ENCODE peak calls at places on chromosomes 16 and 17, in ten cellular contexts. T is HCT116, V is heart left ventricle, F is esophagus squamous epithelium, K is neural progenitor cell, O is mammary epithelial cell, M is mesendoderm, X is GM23248, L is GM23338, U is body of pancreas. D is an unnamed sample.

GRCh38 chr17:13851889-13852288 is 217.4 kb upstream of the COX10 start:
- DNase-seq in T (no peak), U (no peak), X (no peak), V (no peak), O (no peak), L (no peak), M (no peak), K (no peak), F (no peak), D (no peak)

GRCh38 chr16:6605490-6605889 is 727.2 kb upstream of the RBFOX1 start:
- DNase-seq in F (no peak), V (no peak), L (no peak), X (no peak), O (no peak), K (no peak), M (no peak), T (no peak), U (no peak), D (no peak)

GRCh38 chr17:2050871-2051387 is 4.0 kb upstream of the HIC1 start:
- DNase-seq in U (no peak), L (peak; percentile 77), X (peak; percentile 84), M (no peak), K (peak; percentile 82), F (no peak), V (no peak), T (no peak), O (no peak), D (no peak)

GRCh38 chr16:58026705-58027340 is 1.3 kb downstream of the MMP15 start:
- DNase-seq in U (no peak), M (no peak), V (no peak), F (no peak), L (peak; percentile 52), X (no peak), T (no peak), K (peak; percentile 66), O (no peak), D (no peak)

GRCh38 chr17:18231156-18231555 is 5.7 kb downstream of the LLGL1 start:
- DNase-seq in F (no peak), T (no peak), K (peak; percentile 89), L (peak; percentile 37), M (no peak), U (no peak), X (no peak), O (no peak), V (no peak), D (no peak)

GRCh38 chr16:47276522-47276921 is 132.8 kb upstream of the NETO2 start:
- DNase-seq in L (no peak), K (no peak), V (no peak), F (no peak), T (no peak), M (no peak), U (no peak), O (no peak), X (no peak), D (no peak)

GRCh38 chr16:70646260-70647241 is at the start of gene IL34:
- DNase-seq in V (no peak), L (no peak), M (no peak), X (peak; percentile 45), K (no peak), F (no peak), O (no peak), U (no peak), T (no peak), D (no peak)

GRCh38 chr16:1678500-1679098 is 520 bp downstream of the JPT2 start:
- DNase-seq in F (no peak), X (peak; percentile 69), T (no peak), U (peak; percentile 45), K (peak; percentile 41), V (peak; percentile 72), O (peak; percentile 56), L (peak; percentile 44), M (peak; percentile 49), D (peak; percentile 30)

GRCh38 chr16:74667215-74667765 is 613 bp upstream of the RFWD3 start:
- DNase-seq in K (peak; percentile 79), U (no peak), M (peak; percentile 54), F (no peak), O (peak; percentile 19), V (no peak), L (peak; percentile 80), T (no peak), X (peak; percentile 57), D (no peak)

GRCh38 chr17:47898246-47898645 is 2.2 kb downstream of the SP2 start:
- DNase-seq in U (no peak), K (no peak), X (no peak), F (no peak), L (no peak), V (no peak), M (no peak), T (no peak), O (no peak), D (no peak)
- H3K27ac ChIP-seq in U (no peak overlapping the region), K (no peak overlapping the region), X (no peak overlapping the region), F (no peak overlapping the region), L (no peak overlapping the region), V (peak overlapping the region; percentile 99), M (no peak overlapping the region), T (no peak overlapping the region), O (no peak overlapping the region), D (no peak overlapping the region)

GRCh38 chr17:78679495-78680395 is 102.3 kb downstream of the CYTH1 start:
- DNase-seq in V (no peak), M (no peak), O (no peak), F (no peak), X (no peak), T (no peak), L (no peak), K (no peak), U (no peak), D (no peak)

GRCh38 chr17:78678220-78678554 is 101.0 kb upstream of the DNAH17 start:
- DNase-seq in L (no peak), K (no peak), F (no peak), O (no peak), M (no peak), V (no peak), U (no peak), T (no peak), X (no peak), D (no peak)

GRCh38 chr17:78680436-78680835 is 101.6 kb downstream of the CYTH1 start:
- DNase-seq in V (no peak), O (no peak), M (peak; percentile 57), L (no peak), X (no peak), U (no peak), K (no peak), T (no peak), F (no peak), D (no peak)

GRCh38 chr17:78677303-78678219 is 100.4 kb upstream of the DNAH17 start:
- DNase-seq in K (no peak), X (peak; percentile 24), U (no peak), T (no peak), V (no peak), F (no peak), O (no peak), M (no peak), L (no peak), D (no peak)

GRCh38 chr17:78678711-78679110 is 101.5 kb upstream of the DNAH17 start:
- DNase-seq in T (no peak), O (no peak), L (no peak), F (no peak), U (no peak), K (no peak), V (no peak), M (no peak), X (no peak), D (no peak)
- H3K36me3 ChIP-seq in T (no peaks in the 10 kb centered on the region), O (peaks cover 3% of the 10 kb centered on the region), L (no peaks in the 10 kb centered on the region), F (peaks cover 29% of the 10 kb centered on the region), U (peaks cover 9% of the 10 kb centered on the region), K (no peaks in the 10 kb centered on the region), V (peaks cover 66% of the 10 kb centered on the region), M (no peaks in the 10 kb centered on the region), X (no peaks in the 10 kb centered on the region), D (peaks cover 93% of the 10 kb centered on the region)

GRCh38 chr17:82228842-82229685 is at the start of gene SLC16A3:
- DNase-seq in M (peak; percentile 55), X (peak; percentile 90), O (peak; percentile 67), T (no peak), V (peak; percentile 90), K (peak; percentile 91), U (no peak), L (peak; percentile 73), F (no peak), D (peak; percentile 63)

GRCh38 chr17:82226809-82227628 is 1.8 kb upstream of the SLC16A3 start:
- DNase-seq in M (no peak), T (no peak), F (no peak), O (no peak), K (no peak), L (no peak), U (no peak), V (no peak), X (no peak), D (no peak)

GRCh38 chr17:82227629-82228277 is 1.1 kb upstream of the SLC16A3 start:
- DNase-seq in U (no peak), F (no peak), O (no peak), X (no peak), T (no peak), K (no peak), L (no peak), V (no peak), M (no peak), D (no peak)

GRCh38 chr17:82229686-82230626 is 1.1 kb downstream of the SLC16A3 start:
- DNase-seq in V (no peak), M (no peak), X (no peak), O (no peak), K (peak; percentile 48), T (no peak), L (no peak), U (no peak), F (no peak), D (no peak)

GRCh38 chr17:82228278-82228841 is 482 bp upstream of the SLC16A3 start:
- DNase-seq in X (no peak), M (no peak), T (no peak), O (no peak), K (peak; percentile 57), U (no peak), L (peak; percentile 72), F (no peak), V (peak; percentile 87), D (peak; percentile 89)
- H3K27ac ChIP-seq in X (peak overlapping the region; percentile 57), M (no peak overlapping the region), T (peak overlapping the region; percentile 98), O (no peak overlapping the region), K (no peak overlapping the region), U (no peak overlapping the region), L (no peak overlapping the region), F (peak overlapping the region; percentile 80), V (peak overlapping the region; percentile 90), D (peak overlapping the region; percentile 82)

GRCh38 chr17:81109957-81110356 is 55.4 kb upstream of the PVALEF start:
- DNase-seq in U (no peak), M (no peak), F (no peak), O (no peak), T (no peak), K (no peak), X (no peak), L (no peak), V (no peak), D (no peak)

GRCh38 chr17:81106716-81107115 is 58.6 kb upstream of the PVALEF start:
- DNase-seq in T (no peak), K (no peak), M (no peak), O (no peak), U (no peak), F (no peak), V (no peak), X (no peak), L (no peak), D (no peak)

GRCh38 chr17:81111066-81111465 is 54.2 kb upstream of the PVALEF start:
- DNase-seq in O (no peak), U (no peak), L (no peak), M (no peak), T (no peak), F (no peak), V (no peak), X (no peak), K (no peak), D (no peak)

GRCh38 chr17:81110488-81111040 is 54.7 kb upstream of the PVALEF start:
- DNase-seq in O (no peak), K (no peak), X (no peak), V (no peak), M (no peak), U (no peak), T (no peak), L (no peak), F (no peak), D (no peak)

GRCh38 chr17:81108220-81108619 is 57.1 kb upstream of the PVALEF start:
- DNase-seq in X (no peak), M (no peak), K (no peak), O (peak; percentile 34), U (no peak), L (no peak), F (no peak), T (no peak), V (no peak), D (no peak)
- H3K36me3 ChIP-seq in X (no peaks in the 10 kb centered on the region), M (no peaks in the 10 kb centered on the region), K (no peaks in the 10 kb centered on the region), O (peaks cover 10% of the 10 kb centered on the region), U (no peaks in the 10 kb centered on the region), L (no peaks in the 10 kb centered on the region), F (peaks cover 37% of the 10 kb centered on the region), T (peaks cover 51% of the 10 kb centered on the region), V (peaks cover 59% of the 10 kb centered on the region), D (no peaks in the 10 kb centered on the region)

D was measured in CD4-positive, CD25-positive, alpha-beta regulatory T cell.